ENCODE peak calls at places on chromosomes 16 and 17, in five cellular contexts. One of them, this sample, is unnamed.

GRCh38 chr16:5581963-5582362 is 484.4 kb upstream of the EEF2KMT start:
- DNase-seq in RCC 7860: no peak
- DNase-seq in midbrain: no peak
- DNase-seq in activated CD8-positive, alpha-beta memory T cell treated with anti-CD3 and anti-CD28 coated beads for 1 hour: no peak
- DNase-seq in NCI-H146: no peak
- DNase-seq in this sample: no peak

GRCh38 chr17:68089881-68090280 is 54.3 kb downstream of the KPNA2 start:
- DNase-seq in RCC 7860: peak; percentile 71
- DNase-seq in midbrain: peak; percentile 5
- DNase-seq in activated CD8-positive, alpha-beta memory T cell treated with anti-CD3 and anti-CD28 coated beads for 1 hour: no peak
- DNase-seq in NCI-H146: no peak
- DNase-seq in this sample: no peak

GRCh38 chr16:4194661-4195060 is 47.2 kb downstream of the SRL start:
- DNase-seq in RCC 7860: no peak
- DNase-seq in midbrain: no peak
- DNase-seq in activated CD8-positive, alpha-beta memory T cell treated with anti-CD3 and anti-CD28 coated beads for 1 hour: no peak
- DNase-seq in NCI-H146: no peak
- DNase-seq in this sample: no peak

GRCh38 chr17:38550661-38551060 is 55.1 kb downstream of the SRCIN1 start:
- DNase-seq in RCC 7860: peak; percentile 64
- DNase-seq in midbrain: peak; percentile 36
- DNase-seq in activated CD8-positive, alpha-beta memory T cell treated with anti-CD3 and anti-CD28 coated beads for 1 hour: no peak
- DNase-seq in NCI-H146: no peak
- DNase-seq in this sample: no peak

GRCh38 chr16:56344518-56345405 is 80.6 kb downstream of the AMFR start:
- DNase-seq in RCC 7860: no peak
- DNase-seq in midbrain: no peak
- DNase-seq in activated CD8-positive, alpha-beta memory T cell treated with anti-CD3 and anti-CD28 coated beads for 1 hour: no peak
- DNase-seq in NCI-H146: no peak
- DNase-seq in this sample: no peak

GRCh38 chr17:7241047-7241733 is 1.1 kb downstream of the GABARAP start:
- DNase-seq in RCC 7860: no peak
- DNase-seq in midbrain: no peak
- DNase-seq in activated CD8-positive, alpha-beta memory T cell treated with anti-CD3 and anti-CD28 coated beads for 1 hour: no peak
- DNase-seq in NCI-H146: peak; percentile 48
- DNase-seq in this sample: no peak

GRCh38 chr17:16920628-16921020 is 51.3 kb downstream of the TNFRSF13B start:
- DNase-seq in RCC 7860: no peak
- DNase-seq in midbrain: no peak
- DNase-seq in activated CD8-positive, alpha-beta memory T cell treated with anti-CD3 and anti-CD28 coated beads for 1 hour: no peak
- DNase-seq in NCI-H146: no peak
- DNase-seq in this sample: no peak

GRCh38 chr17:32158870-32159585 is 16.7 kb downstream of the RHOT1 start:
- DNase-seq in RCC 7860: no peak
- DNase-seq in midbrain: peak; percentile 55
- DNase-seq in activated CD8-positive, alpha-beta memory T cell treated with anti-CD3 and anti-CD28 coated beads for 1 hour: no peak
- DNase-seq in NCI-H146: no peak
- DNase-seq in this sample: no peak

GRCh38 chr17:61400058-61400785 is 579 bp downstream of the TBX2 start:
- DNase-seq in RCC 7860: peak; percentile 16
- DNase-seq in midbrain: no peak
- DNase-seq in activated CD8-positive, alpha-beta memory T cell treated with anti-CD3 and anti-CD28 coated beads for 1 hour: no peak
- DNase-seq in NCI-H146: peak; percentile 42
- DNase-seq in this sample: no peak

GRCh38 chr17:7124923-7125322 is 10.3 kb upstream of the ASGR2 start:
- DNase-seq in RCC 7860: no peak
- DNase-seq in midbrain: no peak
- DNase-seq in activated CD8-positive, alpha-beta memory T cell treated with anti-CD3 and anti-CD28 coated beads for 1 hour: no peak
- DNase-seq in NCI-H146: no peak
- DNase-seq in this sample: no peak

GRCh38 chr17:55540414-55541091 is 29.3 kb upstream of the SMIM36 start:
- DNase-seq in RCC 7860: peak; percentile 62
- DNase-seq in midbrain: no peak
- DNase-seq in activated CD8-positive, alpha-beta memory T cell treated with anti-CD3 and anti-CD28 coated beads for 1 hour: no peak
- DNase-seq in NCI-H146: no peak
- DNase-seq in this sample: no peak

GRCh38 chr16:56793504-56793903 is 63.6 kb downstream of the NUP93 start:
- DNase-seq in RCC 7860: peak; percentile 28
- DNase-seq in midbrain: no peak
- DNase-seq in activated CD8-positive, alpha-beta memory T cell treated with anti-CD3 and anti-CD28 coated beads for 1 hour: no peak
- DNase-seq in NCI-H146: no peak
- DNase-seq in this sample: no peak

GRCh38 chr17:3557768-3558583 is at the start of gene TRPV3:
- DNase-seq in RCC 7860: no peak
- DNase-seq in midbrain: no peak
- DNase-seq in activated CD8-positive, alpha-beta memory T cell treated with anti-CD3 and anti-CD28 coated beads for 1 hour: no peak
- DNase-seq in NCI-H146: no peak
- DNase-seq in this sample: peak; percentile 38

GRCh38 chr17:38421224-38421841 is 6.9 kb upstream of the ARHGAP23 start:
- DNase-seq in RCC 7860: no peak
- DNase-seq in midbrain: no peak
- DNase-seq in activated CD8-positive, alpha-beta memory T cell treated with anti-CD3 and anti-CD28 coated beads for 1 hour: no peak
- DNase-seq in NCI-H146: no peak
- DNase-seq in this sample: no peak

GRCh38 chr17:28718317-28718672 is 627 bp upstream of the RAB34 start:
- DNase-seq in RCC 7860: no peak
- DNase-seq in midbrain: no peak
- DNase-seq in activated CD8-positive, alpha-beta memory T cell treated with anti-CD3 and anti-CD28 coated beads for 1 hour: no peak
- DNase-seq in NCI-H146: no peak
- DNase-seq in this sample: no peak

GRCh38 chr16:14965328-14965727 is 9.5 kb upstream of the PDXDC1 start:
- DNase-seq in RCC 7860: no peak
- DNase-seq in midbrain: no peak
- DNase-seq in activated CD8-positive, alpha-beta memory T cell treated with anti-CD3 and anti-CD28 coated beads for 1 hour: no peak
- DNase-seq in NCI-H146: no peak
- DNase-seq in this sample: no peak

GRCh38 chr17:17125136-17126084 is 80.7 kb downstream of the PLD6 start:
- DNase-seq in RCC 7860: no peak
- DNase-seq in midbrain: no peak
- DNase-seq in activated CD8-positive, alpha-beta memory T cell treated with anti-CD3 and anti-CD28 coated beads for 1 hour: no peak
- DNase-seq in NCI-H146: peak; percentile 81
- DNase-seq in this sample: no peak

GRCh38 chr16:15653227-15653626 is 3.2 kb downstream of the NDE1 start:
- DNase-seq in RCC 7860: no peak
- DNase-seq in midbrain: no peak
- DNase-seq in activated CD8-positive, alpha-beta memory T cell treated with anti-CD3 and anti-CD28 coated beads for 1 hour: no peak
- DNase-seq in NCI-H146: no peak
- DNase-seq in this sample: no peak

GRCh38 chr17:15782809-15783208 is 50.7 kb downstream of the TBC1D26 start:
- DNase-seq in RCC 7860: no peak
- DNase-seq in midbrain: no peak
- DNase-seq in activated CD8-positive, alpha-beta memory T cell treated with anti-CD3 and anti-CD28 coated beads for 1 hour: no peak
- DNase-seq in NCI-H146: no peak
- DNase-seq in this sample: no peak

GRCh38 chr17:9817086-9817485 is 4.8 kb downstream of the GSG1L2 start:
- DNase-seq in RCC 7860: no peak
- DNase-seq in midbrain: no peak
- DNase-seq in activated CD8-positive, alpha-beta memory T cell treated with anti-CD3 and anti-CD28 coated beads for 1 hour: no peak
- DNase-seq in NCI-H146: no peak
- DNase-seq in this sample: no peak

GRCh38 chr17:62092784-62093183 is 27.7 kb upstream of the MED13 start:
- DNase-seq in RCC 7860: peak; percentile 3
- DNase-seq in midbrain: no peak
- DNase-seq in activated CD8-positive, alpha-beta memory T cell treated with anti-CD3 and anti-CD28 coated beads for 1 hour: no peak
- DNase-seq in NCI-H146: no peak
- DNase-seq in this sample: no peak

GRCh38 chr16:57747996-57748395 is 12.4 kb downstream of the KATNB1 start:
- DNase-seq in RCC 7860: no peak
- DNase-seq in midbrain: no peak
- DNase-seq in activated CD8-positive, alpha-beta memory T cell treated with anti-CD3 and anti-CD28 coated beads for 1 hour: no peak
- DNase-seq in NCI-H146: no peak
- DNase-seq in this sample: no peak

GRCh38 chr16:23148513-23149266 is 562 bp downstream of the USP31 start:
- DNase-seq in RCC 7860: peak; percentile 48
- DNase-seq in midbrain: peak; percentile 49
- DNase-seq in activated CD8-positive, alpha-beta memory T cell treated with anti-CD3 and anti-CD28 coated beads for 1 hour: no peak
- DNase-seq in NCI-H146: peak; percentile 66
- DNase-seq in this sample: peak; percentile 44

GRCh38 chr16:3377917-3378316 is 22.2 kb downstream of the OR2C1 start:
- DNase-seq in RCC 7860: no peak
- DNase-seq in midbrain: no peak
- DNase-seq in activated CD8-positive, alpha-beta memory T cell treated with anti-CD3 and anti-CD28 coated beads for 1 hour: no peak
- DNase-seq in NCI-H146: no peak
- DNase-seq in this sample: no peak

GRCh38 chr17:2593846-2594656 is 597 bp downstream of the PAFAH1B1 start:
- DNase-seq in RCC 7860: peak; percentile 12
- DNase-seq in midbrain: peak; percentile 85
- DNase-seq in activated CD8-positive, alpha-beta memory T cell treated with anti-CD3 and anti-CD28 coated beads for 1 hour: peak; percentile 46
- DNase-seq in NCI-H146: peak; percentile 80
- DNase-seq in this sample: peak; percentile 74

GRCh38 chr17:61248399-61248798 is 151.2 kb upstream of the TBX2 start:
- DNase-seq in RCC 7860: peak; percentile 81
- DNase-seq in midbrain: no peak
- DNase-seq in activated CD8-positive, alpha-beta memory T cell treated with anti-CD3 and anti-CD28 coated beads for 1 hour: no peak
- DNase-seq in NCI-H146: no peak
- DNase-seq in this sample: no peak

GRCh38 chr17:16446338-16446983 is 31.1 kb downstream of the TRPV2 start:
- DNase-seq in RCC 7860: no peak
- DNase-seq in midbrain: no peak
- DNase-seq in activated CD8-positive, alpha-beta memory T cell treated with anti-CD3 and anti-CD28 coated beads for 1 hour: no peak
- DNase-seq in NCI-H146: no peak
- DNase-seq in this sample: no peak

GRCh38 chr17:16954541-16954940 is 17.4 kb downstream of the TNFRSF13B start:
- DNase-seq in RCC 7860: no peak
- DNase-seq in midbrain: no peak
- DNase-seq in activated CD8-positive, alpha-beta memory T cell treated with anti-CD3 and anti-CD28 coated beads for 1 hour: no peak
- DNase-seq in NCI-H146: no peak
- DNase-seq in this sample: no peak

GRCh38 chr17:45019177-45019711 is 32.2 kb downstream of the DCAKD start:
- DNase-seq in RCC 7860: no peak
- DNase-seq in midbrain: peak; percentile 40
- DNase-seq in activated CD8-positive, alpha-beta memory T cell treated with anti-CD3 and anti-CD28 coated beads for 1 hour: no peak
- DNase-seq in NCI-H146: peak; percentile 56
- DNase-seq in this sample: no peak

This sample was measured in effector CD4-positive, alpha-beta T cell.